ENCODE peak calls at places on chromosome 7, in eight cellular contexts. X is GM23248, S is transverse colon, J is neural progenitor cell, Q is cardiac muscle cell, A is lower lobe of right lung, Y is fibroblast of lung, E is mucosa of descending colon. H is an unnamed sample.

GRCh38 chr7:158183431-158183830 is 404.2 kb downstream of the PTPRN2 start:
- DNase-seq in J (no peak), S (no peak), Q (no peak), X (no peak), A (no peak), Y (no peak), E (no peak), H (no peak)

GRCh38 chr7:75614390-75614789 is 122.3 kb downstream of the SPDYE5 start:
- DNase-seq in Q (no peak), A (no peak), E (no peak), X (no peak), J (no peak), Y (no peak), S (no peak), H (no peak)

GRCh38 chr7:133887459-133887858 is 239.7 kb upstream of the LRGUK start:
- DNase-seq in E (no peak), Y (peak; percentile 20), A (no peak), J (no peak), S (no peak), Q (no peak), X (peak; percentile 17), H (peak; percentile 4)

GRCh38 chr7:13447637-13448036 is 541.8 kb downstream of the ETV1 start:
- DNase-seq in Y (no peak), J (no peak), E (no peak), X (no peak), A (no peak), S (no peak), Q (no peak), H (no peak)

GRCh38 chr7:138842111-138842510 is 44.1 kb upstream of the ATP6V0A4 start:
- DNase-seq in Q (peak; percentile 52), Y (peak; percentile 91), X (no peak), E (no peak), A (no peak), S (no peak), J (peak; percentile 31), H (peak; percentile 37)

GRCh38 chr7:28347462-28347861 is 64.9 kb upstream of the CREB5 start:
- DNase-seq in Y (peak; percentile 28), Q (peak; percentile 52), J (no peak), A (no peak), E (no peak), X (peak; percentile 84), S (no peak), H (peak; percentile 76)

GRCh38 chr7:25360471-25360870 is 132.2 kb upstream of the NPVF start:
- DNase-seq in Q (no peak), X (no peak), J (no peak), A (no peak), Y (no peak), E (no peak), S (no peak), H (no peak)

GRCh38 chr7:116395125-116395791 is 104.3 kb upstream of the CAV2 start:
- DNase-seq in E (no peak), X (peak; percentile 94), A (no peak), J (no peak), S (no peak), Q (peak; percentile 79), Y (peak; percentile 98), H (peak; percentile 92)

GRCh38 chr7:100745184-100745583 is 11.8 kb downstream of the ZAN start:
- DNase-seq in X (peak; percentile 83), Y (peak; percentile 60), E (no peak), J (no peak), Q (peak; percentile 93), S (peak; percentile 17), A (peak; percentile 67), H (no peak)

GRCh38 chr7:7554021-7554432 is 12.7 kb upstream of the MIOS start:
- DNase-seq in X (peak; percentile 92), E (no peak), Q (peak; percentile 32), Y (peak; percentile 90), J (peak; percentile 65), S (no peak), A (no peak), H (peak; percentile 80)

GRCh38 chr7:38671901-38672559 is 40.9 kb upstream of the AMPH start:
- DNase-seq in A (no peak), E (no peak), X (no peak), J (no peak), Q (no peak), S (no peak), Y (no peak), H (no peak)

GRCh38 chr7:103065666-103066065 is 8.9 kb downstream of the FBXL13 start:
- DNase-seq in E (no peak), S (peak; percentile 21), A (no peak), Q (peak; percentile 45), X (peak; percentile 57), J (peak; percentile 66), Y (peak; percentile 13), H (peak; percentile 62)

GRCh38 chr7:50558380-50559051 is 6.7 kb downstream of the DDC start:
- DNase-seq in X (no peak), Y (no peak), J (no peak), A (no peak), E (no peak), Q (peak; percentile 60), S (no peak), H (no peak)

GRCh38 chr7:32395168-32395567 is 95.0 kb downstream of the LSM5 start:
- DNase-seq in J (no peak), S (no peak), Q (no peak), Y (no peak), E (no peak), X (no peak), A (no peak), H (no peak)

GRCh38 chr7:96250776-96251361 is 71.0 kb downstream of the SLC25A13 start:
- DNase-seq in E (no peak), J (no peak), A (no peak), S (no peak), X (no peak), Q (no peak), Y (peak; percentile 8), H (no peak)

GRCh38 chr7:96248405-96248804 is 73.5 kb downstream of the SLC25A13 start:
- DNase-seq in A (no peak), S (no peak), J (no peak), Q (no peak), Y (no peak), X (no peak), E (no peak), H (no peak)

GRCh38 chr7:96253441-96253840 is 68.5 kb downstream of the SLC25A13 start:
- DNase-seq in X (no peak), Y (no peak), E (no peak), J (no peak), S (no peak), A (no peak), Q (no peak), H (no peak)
- H3K4me1 ChIP-seq in X (no peaks in the 10 kb centered on the region), Y (no peaks in the 10 kb centered on the region), E (no peaks in the 10 kb centered on the region), J (no peaks in the 10 kb centered on the region), S (no peaks in the 10 kb centered on the region), A (no peaks in the 10 kb centered on the region), Q (no peaks in the 10 kb centered on the region), H (no peaks in the 10 kb centered on the region)

GRCh38 chr7:159196584-159196983 is 51.9 kb upstream of the VIPR2 start:
- DNase-seq in A (no peak), E (no peak), Q (no peak), J (no peak), S (no peak), Y (no peak), X (no peak), H (no peak)

GRCh38 chr7:159200421-159200820 is 55.8 kb upstream of the VIPR2 start:
- DNase-seq in Q (no peak), Y (no peak), X (no peak), J (no peak), E (no peak), A (no peak), S (no peak), H (no peak)

GRCh38 chr7:159195926-159196325 is 51.3 kb upstream of the VIPR2 start:
- DNase-seq in E (no peak), J (no peak), Y (no peak), S (no peak), A (no peak), Q (no peak), X (no peak), H (no peak)

GRCh38 chr7:159197066-159197975 is 52.7 kb upstream of the VIPR2 start:
- DNase-seq in Y (no peak), E (no peak), X (no peak), Q (no peak), A (no peak), J (peak; percentile 53), S (peak; percentile 11), H (no peak)

DNA sequence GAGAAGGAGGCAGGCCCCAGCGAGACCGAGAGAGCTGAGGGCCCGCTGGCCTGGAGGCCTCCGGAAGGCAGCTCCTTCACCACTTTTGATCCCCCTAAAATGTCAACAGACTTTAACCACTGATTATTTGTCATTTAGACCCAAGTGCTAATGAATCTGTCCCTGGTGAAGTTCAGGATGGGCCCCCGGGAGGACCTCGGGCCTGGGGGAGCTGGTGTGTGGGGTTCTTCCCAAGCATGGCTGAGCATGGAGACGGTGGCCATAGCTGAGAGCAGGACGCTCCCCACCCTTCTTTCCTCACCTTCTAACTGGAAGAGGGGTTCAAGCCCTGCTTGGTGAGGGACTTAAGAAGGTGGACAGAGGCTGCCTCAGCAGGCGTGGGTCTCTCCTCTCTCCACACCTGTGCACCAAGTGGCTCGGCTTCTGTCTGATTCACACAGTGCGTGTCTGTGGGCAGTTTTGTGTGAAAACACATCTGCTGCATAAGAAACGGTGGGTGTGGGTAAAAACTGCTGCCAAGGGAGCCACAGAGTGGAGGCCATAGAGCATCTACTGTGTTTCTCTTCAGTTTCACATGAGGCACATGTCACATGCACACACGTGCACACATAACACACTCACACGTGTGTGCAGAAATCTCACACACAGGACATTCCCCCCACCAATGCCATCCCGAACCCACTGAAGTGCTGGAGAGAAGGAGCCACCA is 53.5 kb upstream of the VIPR2 start:
- DNase-seq in Q (no peak), Y (no peak), A (no peak), X (no peak), J (no peak), E (no peak), S (no peak), H (no peak)
- H3K4me1 ChIP-seq in Q (no peaks in the 10 kb centered on the region), Y (no peaks in the 10 kb centered on the region), A (peaks cover 4% of the 10 kb centered on the region), X (no peaks in the 10 kb centered on the region), J (peaks cover 10% of the 10 kb centered on the region), E (no peaks in the 10 kb centered on the region), S (no peaks in the 10 kb centered on the region), H (no peaks in the 10 kb centered on the region)

GRCh38 chr7:31123726-31124125 is 71.6 kb downstream of the ADCYAP1R1 start:
- DNase-seq in Y (no peak), E (no peak), J (no peak), X (no peak), S (no peak), A (no peak), Q (no peak), H (no peak)
- H3K4me1 ChIP-seq in Y (no peaks in the 10 kb centered on the region), E (no peaks in the 10 kb centered on the region), J (no peaks in the 10 kb centered on the region), X (peaks cover 3% of the 10 kb centered on the region), S (no peaks in the 10 kb centered on the region), A (no peaks in the 10 kb centered on the region), Q (no peaks in the 10 kb centered on the region), H (no peaks in the 10 kb centered on the region)

DNA sequence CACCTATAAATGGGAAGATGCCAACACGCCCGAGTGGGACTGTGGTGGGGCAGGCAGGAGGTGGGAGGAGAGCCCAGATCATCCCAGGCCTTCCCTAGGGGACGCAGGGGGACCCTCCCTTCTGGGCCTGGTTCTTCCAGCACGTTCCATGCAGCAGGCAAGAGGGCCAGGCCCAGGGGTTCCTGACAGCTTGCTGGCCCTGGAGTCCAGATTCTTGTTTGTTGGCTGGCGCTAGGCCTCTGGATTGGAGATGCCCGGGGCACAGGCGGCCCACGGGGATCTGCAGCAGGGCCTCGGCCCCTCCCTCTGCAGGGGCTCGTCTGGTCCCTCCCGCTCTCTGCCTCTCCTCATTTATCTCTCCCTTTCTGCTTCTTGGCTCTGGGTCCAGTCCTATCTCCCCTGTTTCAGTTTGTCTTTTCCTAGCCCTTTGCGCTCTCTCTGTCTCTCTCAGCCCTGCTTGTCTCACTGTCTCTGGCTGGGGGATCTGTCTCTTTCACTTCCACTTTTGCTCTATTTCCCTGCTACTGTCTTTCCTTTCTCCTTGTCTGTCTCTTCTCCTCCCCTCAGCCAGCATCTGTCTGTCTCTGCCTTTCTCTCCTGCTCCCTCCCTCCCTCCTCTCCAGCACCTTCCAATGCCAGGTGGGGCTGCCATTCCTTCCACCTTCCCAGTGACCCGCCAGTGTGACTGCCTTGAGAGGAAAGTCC is 1.1 kb upstream of the AQP1 start:
- DNase-seq in J (no peak), Q (no peak), X (no peak), A (no peak), S (no peak), Y (no peak), E (no peak), H (no peak)
- H3K4me1 ChIP-seq in J (peaks cover 24% of the 10 kb centered on the region), Q (peaks cover 47% of the 10 kb centered on the region), X (peaks cover 40% of the 10 kb centered on the region), A (peaks cover 61% of the 10 kb centered on the region), S (peaks cover 49% of the 10 kb centered on the region), Y (peaks cover 26% of the 10 kb centered on the region), E (peaks cover 18% of the 10 kb centered on the region), H (peaks cover 25% of the 10 kb centered on the region)

H was measured in PC-3.